ENCODE peak calls at places on chromosomes 3 and 15, in seven cellular contexts. X is colonic mucosa, P is RPMI8226, W is HL-60, V is neuronal stem cell, A is non-pigmented ciliary epithelial cell, K is GF-D8. H is an unnamed sample.

GRCh38 chr3:31629054-31629453 is 96.3 kb downstream of the STT3B start:
- DNase-seq in X (no peak), P (no peak), W (no peak), V (no peak), A (no peak), K (no peak), H (peak)

GRCh38 chr3:183695569-183696364 is 1.8 kb upstream of the YEATS2 start:
- DNase-seq in X (no peak), P (no peak), W (no peak), V (no peak), A (no peak), K (no peak), H (no peak)

GRCh38 chr3:167740961-167741587 is 5.6 kb downstream of the SERPINI1 start:
- DNase-seq in X (no peak), P (peak), W (peak), V (no peak), A (no peak), K (peak), H (peak)

GRCh38 chr15:64125978-64126377 is 25.6 kb upstream of the SNX22 start:
- DNase-seq in X (no peak), P (no peak), W (no peak), V (no peak), A (no peak), K (no peak), H (no peak)

GRCh38 chr15:55703873-55704285 is 39.1 kb downstream of the PRTG start:
- DNase-seq in X (no peak), P (no peak), W (no peak), V (no peak), A (no peak), K (no peak), H (peak)

GRCh38 chr15:66789029-66790025 is 87.3 kb downstream of the SMAD6 start:
- DNase-seq in X (no peak), P (peak), W (peak), V (no peak), A (peak), K (no peak), H (peak)

GRCh38 chr3:98778852-98779379 is 15.8 kb downstream of the ST3GAL6 start:
- DNase-seq in X (no peak), P (no peak), W (peak), V (no peak), A (peak), K (peak), H (peak)

GRCh38 chr3:187781001-187781400 is 35.7 kb upstream of the BCL6 start:
- DNase-seq in X (no peak), P (no peak), W (no peak), V (no peak), A (no peak), K (no peak), H (no peak)

GRCh38 chr3:12979947-12980487 is 93.2 kb downstream of the IQSEC1 start:
- DNase-seq in X (no peak), P (no peak), W (no peak), V (no peak), A (no peak), K (no peak), H (no peak)

GRCh38 chr3:48157950-48158376 is 30.3 kb downstream of the CDC25A start:
- DNase-seq in X (peak), P (peak), W (peak), V (peak), A (no peak), K (no peak), H (peak)

GRCh38 chr15:27054426-27054825 is 83.4 kb downstream of the GABRG3 start:
- DNase-seq in X (no peak), P (no peak), W (no peak), V (no peak), A (no peak), K (no peak), H (no peak)

GRCh38 chr3:74575857-74576256 is 38.6 kb downstream of the CNTN3 start:
- DNase-seq in X (no peak), P (no peak), W (no peak), V (no peak), A (no peak), K (no peak), H (no peak)

GRCh38 chr15:32867313-32867626 is 149.5 kb downstream of the GREM1 start:
- DNase-seq in X (no peak), P (no peak), W (no peak), V (no peak), A (peak), K (no peak), H (peak)

GRCh38 chr3:107662109-107662477 is 139.3 kb downstream of the BBX start:
- DNase-seq in X (peak), P (no peak), W (no peak), V (no peak), A (peak), K (no peak), H (peak)

GRCh38 chr15:83112233-83112958 is 5.0 kb downstream of the TM6SF1 start:
- DNase-seq in X (no peak), P (no peak), W (no peak), V (no peak), A (peak), K (no peak), H (peak)

GRCh38 chr15:59644757-59645156 is 12.6 kb downstream of the GTF2A2 start:
- DNase-seq in X (no peak), P (no peak), W (no peak), V (no peak), A (peak), K (no peak), H (no peak)

GRCh38 chr15:40825661-40826088 is 2.8 kb downstream of the PPP1R14D start:
- DNase-seq in X (peak), P (no peak), W (no peak), V (no peak), A (peak), K (no peak), H (peak)

GRCh38 chr15:65085990-65086679 is 9.6 kb downstream of the KBTBD13 start:
- DNase-seq in X (peak), P (peak), W (peak), V (no peak), A (no peak), K (no peak), H (no peak)

GRCh38 chr3:65902304-65902793 is 136.4 kb downstream of the MAGI1 start:
- DNase-seq in X (peak), P (no peak), W (no peak), V (no peak), A (no peak), K (no peak), H (peak)

GRCh38 chr3:46878796-46879436 is 1.4 kb downstream of the PTH1R start:
- DNase-seq in X (no peak), P (no peak), W (no peak), V (peak), A (no peak), K (no peak), H (no peak)

GRCh38 chr3:49410102-49410843 is 1.5 kb downstream of the RHOA start:
- DNase-seq in X (no peak), P (no peak), W (no peak), V (no peak), A (no peak), K (no peak), H (no peak)

GRCh38 chr3:138399766-138400165 is 34.6 kb upstream of the ESYT3 start:
- DNase-seq in X (no peak), P (no peak), W (no peak), V (no peak), A (no peak), K (no peak), H (no peak)

GRCh38 chr3:56962200-56962599 is 98.3 kb upstream of the SPATA12 start:
- DNase-seq in X (no peak), P (peak), W (no peak), V (no peak), A (no peak), K (no peak), H (no peak)

GRCh38 chr15:77959094-77959879 is 118.2 kb downstream of the TBC1D2B start:
- DNase-seq in X (peak), P (peak), W (peak), V (peak), A (no peak), K (no peak), H (peak)

GRCh38 chr15:85937661-85938060 is 142.0 kb upstream of the AGBL1 start:
- DNase-seq in X (no peak), P (no peak), W (no peak), V (no peak), A (no peak), K (no peak), H (no peak)

GRCh38 chr3:12837295-12837986 is 3.9 kb downstream of the RPL32 start:
- DNase-seq in X (no peak), P (no peak), W (no peak), V (no peak), A (no peak), K (no peak), H (no peak)

H was measured in astrocyte of the hippocampus.